ENCODE peak calls at places on chromosomes 11 and 22, in five cellular contexts. O is lower lobe of right lung, U is upper lobe of left lung, D is upper lobe of right lung, F is body of pancreas. C is an unnamed sample.

GRCh38 chr22:27193636-27194035 is 536.2 kb downstream of the MIAT start:
- ATAC-seq in O (no peak), U (no peak), D (no peak), F (no peak), C (no peak)

GRCh38 chr11:68750988-68751325 is 363 bp downstream of the TESMIN start:
- ATAC-seq in O (no peak), U (no peak), D (no peak), F (peak), C (peak)

GRCh38 chr11:94544582-94544831 is 786 bp downstream of the FUT4 start:
- ATAC-seq in O (peak), U (peak), D (peak), F (peak), C (peak)

GRCh38 chr11:125457814-125458343 is 38.2 kb downstream of the FEZ1 start:
- ATAC-seq in O (peak), U (peak), D (peak), F (no peak), C (peak)

GRCh38 chr11:66080055-66080817 is 10.2 kb downstream of the PACS1 start:
- ATAC-seq in O (peak), U (peak), D (peak), F (peak), C (peak)

GRCh38 chr11:37105456-37105855 is 507.4 kb upstream of the RAG2 start:
- ATAC-seq in O (no peak), U (no peak), D (no peak), F (no peak), C (no peak)

GRCh38 chr11:111913031-111913861 is 712 bp downstream of the HSPB2 start:
- ATAC-seq in O (no peak), U (peak), D (no peak), F (no peak), C (no peak)

GRCh38 chr11:8021920-8022319 is 34.8 kb downstream of the EIF3F start:
- ATAC-seq in O (no peak), U (no peak), D (no peak), F (no peak), C (no peak)

GRCh38 chr11:112396092-112396491 is 135.4 kb upstream of the PLET1 start:
- ATAC-seq in O (no peak), U (no peak), D (no peak), F (no peak), C (no peak)

GRCh38 chr22:27220349-27220748 is 563.0 kb downstream of the MIAT start:
- ATAC-seq in O (no peak), U (peak), D (no peak), F (no peak), C (peak)

GRCh38 chr22:19810381-19811141 is 44.1 kb downstream of the GNB1L start:
- ATAC-seq in O (no peak), U (peak), D (no peak), F (no peak), C (no peak)

GRCh38 chr11:87142594-87142993 is 104.9 kb downstream of the TMEM135 start:
- ATAC-seq in O (no peak), U (no peak), D (no peak), F (no peak), C (no peak)

GRCh38 chr11:110472858-110473257 is 43.1 kb downstream of the FDX1 start:
- ATAC-seq in O (no peak), U (no peak), D (no peak), F (no peak), C (no peak)

GRCh38 chr11:126172596-126173038 is 38.8 kb downstream of the RPUSD4 start:
- ATAC-seq in O (no peak), U (peak), D (no peak), F (no peak), C (no peak)

GRCh38 chr11:59206635-59207034 is 6.1 kb downstream of the MPEG1 start:
- ATAC-seq in O (peak), U (peak), D (peak), F (no peak), C (no peak)

GRCh38 chr11:82823635-82824614 is 76.3 kb downstream of the PRCP start:
- ATAC-seq in O (no peak), U (no peak), D (no peak), F (no peak), C (no peak)

GRCh38 chr11:2824851-2825250 is 60.7 kb downstream of the CDKN1C start:
- ATAC-seq in O (peak), U (peak), D (peak), F (peak), C (peak)

GRCh38 chr11:2825886-2826678 is 59.5 kb downstream of the CDKN1C start:
- ATAC-seq in O (peak), U (peak), D (peak), F (peak), C (peak)

GRCh38 chr11:2826679-2827056 is 58.9 kb downstream of the CDKN1C start:
- ATAC-seq in O (peak), U (peak), D (peak), F (no peak), C (no peak)

GRCh38 chr11:2827256-2827655 is 58.3 kb downstream of the CDKN1C start:
- ATAC-seq in O (no peak), U (no peak), D (no peak), F (no peak), C (no peak)

DNA sequence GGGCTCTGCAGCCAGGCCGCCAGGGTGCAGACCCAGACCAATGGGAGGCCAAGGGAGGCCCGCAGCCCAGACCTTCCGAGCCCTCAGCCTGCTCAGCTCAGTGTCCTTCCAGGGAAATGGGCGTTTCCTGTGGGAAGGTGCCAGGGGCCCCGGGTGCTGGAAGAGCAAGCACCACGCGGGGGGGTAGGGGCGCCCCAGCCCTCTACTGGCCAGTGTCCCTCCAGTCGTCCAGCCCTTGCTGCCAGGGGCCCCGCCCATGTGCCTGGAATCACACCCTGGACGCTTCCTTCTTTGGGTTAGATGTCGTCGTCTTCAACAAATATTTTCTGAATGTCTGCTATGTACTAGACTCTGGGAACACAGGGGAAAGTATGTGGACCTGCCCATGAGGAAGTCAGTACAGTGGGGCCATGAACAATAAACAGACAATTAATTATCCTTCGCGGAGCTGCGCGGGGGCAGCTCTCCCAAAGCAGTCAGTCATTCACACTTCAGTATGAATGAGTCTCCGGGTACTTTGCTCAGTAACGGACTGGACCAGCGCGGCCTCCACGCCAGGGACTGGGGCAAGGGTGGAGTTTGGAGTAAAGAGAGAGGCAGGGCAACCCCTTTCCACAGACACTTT is 60.2 kb downstream of the CDKN1C start:
- ATAC-seq in O (peak), U (peak), D (peak), F (peak), C (peak)
- TF ChIP-seq CTCF in O (peak), U (peak), D (peak), F (no peak), C (peak)

GRCh38 chr11:117901601-117902000 is 25.1 kb upstream of the FXYD6 start:
- ATAC-seq in O (no peak), U (no peak), D (no peak), F (no peak), C (no peak)
- TF ChIP-seq CTCF in O (no peak), U (no peak), D (no peak), F (no peak), C (no peak)

GRCh38 chr11:57566564-57567209 is 785 bp downstream of the UBE2L6 start:
- ATAC-seq in O (no peak), U (no peak), D (no peak), F (no peak), C (no peak)

GRCh38 chr11:57566035-57566504 is 1.4 kb downstream of the UBE2L6 start:
- ATAC-seq in O (peak), U (peak), D (peak), F (peak), C (peak)

GRCh38 chr11:57567210-57567511 is 311 bp downstream of the UBE2L6 start:
- ATAC-seq in O (no peak), U (peak), D (no peak), F (no peak), C (no peak)

GRCh38 chr11:57560146-57560545 is 7.3 kb downstream of the UBE2L6 start:
- ATAC-seq in O (no peak), U (no peak), D (no peak), F (no peak), C (no peak)

DNA sequence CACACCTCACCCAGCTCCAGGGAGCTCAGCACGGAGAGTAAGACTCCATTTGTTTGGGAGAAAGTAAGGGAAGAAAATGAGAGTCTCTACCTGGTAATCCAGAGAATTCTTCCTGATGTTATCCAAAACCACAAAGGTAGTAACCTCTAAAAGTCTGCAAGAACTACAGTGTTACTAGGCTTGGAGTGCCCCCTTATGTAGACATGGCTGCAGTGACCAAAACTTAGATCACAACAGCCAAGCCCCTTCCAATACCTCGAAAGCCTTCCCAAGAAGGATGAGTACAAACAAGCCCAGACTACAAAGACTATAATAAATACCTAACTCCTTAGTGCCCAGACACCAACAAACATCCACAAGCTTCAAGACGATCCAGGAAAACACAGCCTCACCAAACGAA is 4.9 kb downstream of the UBE2L6 start:
- ATAC-seq in O (no peak), U (no peak), D (no peak), F (no peak), C (no peak)
- TF ChIP-seq CTCF in O (no peak), U (no peak), D (no peak), F (no peak), C (no peak)

GRCh38 chr11:5473921-5474320 is 14.6 kb upstream of the OR52D1 start:
- ATAC-seq in O (no peak), U (no peak), D (no peak), F (no peak), C (no peak)

GRCh38 chr11:5476184-5476819 is 12.2 kb upstream of the OR52D1 start:
- ATAC-seq in O (peak), U (peak), D (peak), F (peak), C (no peak)
- TF ChIP-seq CTCF in O (peak), U (peak), D (peak), F (peak), C (peak)

DNA sequence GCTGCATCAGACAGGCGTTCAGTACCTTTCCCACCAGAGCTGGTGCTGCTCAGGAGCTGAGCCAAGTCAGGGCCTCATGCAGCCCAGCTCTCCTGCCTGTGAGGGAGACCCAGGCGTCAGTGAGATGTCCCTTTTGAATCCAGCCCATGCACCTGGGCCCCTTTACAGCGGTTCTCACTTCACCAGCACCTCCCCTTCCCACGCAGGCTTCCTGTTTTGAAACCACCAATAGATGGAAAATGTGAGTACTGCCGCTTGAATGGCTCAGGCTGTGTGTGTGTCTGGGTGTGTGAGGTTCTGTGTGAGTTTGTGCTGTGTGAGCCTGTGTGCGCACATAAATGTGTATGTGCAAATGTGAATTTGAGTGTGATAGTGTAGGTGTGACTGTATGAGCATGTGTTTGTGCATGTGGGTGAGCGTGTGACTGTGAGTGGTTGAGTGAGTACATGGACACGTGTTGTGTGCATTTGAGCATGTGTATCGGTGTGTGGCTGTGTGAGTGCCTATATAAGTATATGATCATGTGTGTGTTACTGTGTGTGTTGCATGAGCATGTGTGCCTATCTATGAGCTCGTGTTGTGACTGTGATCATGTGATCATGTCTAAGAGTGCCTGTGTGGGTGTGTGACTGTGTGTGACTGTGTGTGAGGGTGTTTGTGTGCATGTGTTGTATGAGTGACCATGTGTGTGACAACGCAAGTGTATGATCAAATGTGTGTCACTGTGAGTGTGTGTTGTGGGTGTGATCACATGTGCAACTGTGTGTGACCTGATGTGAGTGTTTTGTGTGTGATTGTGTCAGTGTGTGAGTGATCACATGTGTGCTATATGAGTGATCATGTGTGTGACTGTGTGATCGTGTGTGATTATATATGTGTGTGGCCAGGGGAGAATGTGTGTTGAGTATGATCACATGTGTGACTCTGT is 88.7 kb downstream of the UBASH3B start:
- ATAC-seq in O (peak), U (no peak), D (peak), F (no peak), C (no peak)
- TF ChIP-seq CTCF in O (no peak), U (no peak), D (no peak), F (no peak), C (no peak)

GRCh38 chr11:395866-396265 is 1.9 kb downstream of the PKP3 start:
- ATAC-seq in O (no peak), U (no peak), D (no peak), F (no peak), C (no peak)

GRCh38 chr11:394858-395655 is 1.0 kb downstream of the PKP3 start:
- ATAC-seq in O (no peak), U (no peak), D (no peak), F (no peak), C (no peak)

GRCh38 chr11:398826-399225 is 4.8 kb downstream of the PKP3 start:
- ATAC-seq in O (no peak), U (no peak), D (no peak), F (no peak), C (no peak)

GRCh38 chr11:396511-396947 is 2.5 kb downstream of the PKP3 start:
- ATAC-seq in O (no peak), U (peak), D (peak), F (no peak), C (no peak)

DNA sequence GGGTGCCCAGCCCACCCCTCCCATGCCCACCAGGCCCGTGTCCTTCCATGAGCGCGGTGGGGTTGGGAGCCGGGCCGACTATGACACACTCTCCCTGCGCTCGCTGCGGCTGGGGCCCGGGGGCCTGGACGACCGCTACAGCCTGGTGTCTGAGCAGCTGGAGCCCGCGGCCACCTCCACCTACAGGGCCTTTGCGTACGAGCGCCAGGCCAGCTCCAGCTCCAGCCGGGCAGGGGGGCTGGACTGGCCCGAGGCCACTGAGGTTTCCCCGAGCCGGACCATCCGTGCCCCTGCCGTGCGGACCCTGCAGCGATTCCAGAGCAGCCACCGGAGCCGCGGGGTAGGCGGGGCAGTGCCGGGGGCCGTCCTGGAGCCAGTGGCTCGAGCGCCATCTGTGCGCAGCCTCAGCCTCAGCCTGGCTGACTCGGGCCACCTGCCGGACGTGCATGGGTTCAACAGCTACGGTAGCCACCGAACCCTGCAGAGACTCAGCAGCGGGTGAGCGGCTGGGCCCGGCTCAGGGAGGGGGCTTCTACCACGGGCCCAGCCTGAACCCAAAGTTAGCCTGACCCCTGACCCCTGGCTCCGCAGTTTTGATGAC is 3.0 kb downstream of the PKP3 start:
- ATAC-seq in O (no peak), U (peak), D (peak), F (no peak), C (peak)
- TF ChIP-seq CTCF in O (peak), U (peak), D (peak), F (no peak), C (no peak)

GRCh38 chr22:50089231-50090140 is at the start of gene MOV10L1:
- ATAC-seq in O (no peak), U (peak), D (peak), F (no peak), C (no peak)
- TF ChIP-seq CTCF in O (no peak), U (no peak), D (no peak), F (no peak), C (no peak)

GRCh38 chr11:64094463-64095223 is 58.9 kb downstream of the FLRT1 start:
- ATAC-seq in O (no peak), U (peak), D (peak), F (no peak), C (no peak)
- TF ChIP-seq CTCF in O (no peak), U (peak), D (no peak), F (no peak), C (no peak)

GRCh38 chr11:128848815-128849455 is 18.2 kb downstream of the KCNJ1 start:
- ATAC-seq in O (peak), U (peak), D (peak), F (no peak), C (no peak)
- TF ChIP-seq CTCF in O (peak), U (peak), D (peak), F (peak), C (peak)

DNA sequence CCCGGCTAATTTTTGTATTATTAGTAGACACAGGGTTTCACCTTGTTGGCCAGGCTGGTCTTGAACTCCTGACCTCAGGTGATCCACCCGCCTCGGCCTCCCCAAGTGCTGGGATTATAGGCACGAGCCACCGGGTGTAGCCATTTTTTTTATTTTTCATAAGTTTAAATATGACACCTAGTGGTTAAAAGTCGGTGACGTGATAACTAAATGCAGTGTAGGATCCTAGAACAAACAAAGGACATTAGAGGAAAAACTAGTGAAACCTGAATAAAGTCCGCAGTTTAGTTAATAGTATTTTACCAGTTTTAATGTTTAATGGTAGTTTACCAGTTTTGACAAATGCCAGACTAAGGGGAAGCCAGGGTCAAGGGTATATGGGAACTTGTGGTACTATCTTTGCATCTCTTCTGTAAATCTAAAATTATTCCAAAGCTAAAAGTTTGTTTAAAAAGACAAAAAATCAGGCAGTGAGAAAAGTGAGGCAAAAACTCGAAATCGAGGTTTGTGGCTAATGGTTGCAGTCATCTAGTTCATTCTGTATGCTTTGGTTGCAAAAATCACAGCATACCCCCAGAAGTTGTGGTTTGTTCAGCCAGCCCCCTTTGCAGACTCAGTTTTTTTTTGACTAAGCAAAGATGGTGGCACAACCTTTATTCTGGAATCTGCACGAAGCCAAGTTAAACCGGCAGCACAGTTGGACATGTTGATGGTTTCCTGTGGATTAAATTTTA is 29.6 kb downstream of the TOM1 start:
- ATAC-seq in O (no peak), U (no peak), D (no peak), F (no peak), C (no peak)
- TF ChIP-seq CTCF in O (no peak), U (no peak), D (no peak), F (no peak), C (no peak)